ENCODE peak calls at places on chromosomes 6 and 20, in five cellular contexts. Y is epithelial cell of proximal tubule, U is HFFc6, A is body of pancreas, M is endothelial cell. G is an unnamed sample.

GRCh38 chr6:2712102-2712501 is 38.6 kb downstream of the MYLK4 start:
- DNase-seq in Y (no peak), U (no peak), A (no peak), M (no peak), G (no peak)

GRCh38 chr20:41501376-41501775 is 116.8 kb downstream of the CHD6 start:
- DNase-seq in Y (no peak), U (no peak), A (no peak), M (no peak), G (no peak)

GRCh38 chr6:140385686-140386085 is 1011.2 kb upstream of the CITED2 start:
- DNase-seq in Y (no peak), U (no peak), A (no peak), M (no peak), G (no peak)

GRCh38 chr6:32752580-32752979 is 10.8 kb downstream of the HLA-DQB2 start:
- DNase-seq in Y (no peak), U (no peak), A (peak; percentile 16), M (no peak), G (no peak)

GRCh38 chr20:63149531-63150207 is 66.3 kb downstream of the YTHDF1 start:
- DNase-seq in Y (no peak), U (no peak), A (no peak), M (no peak), G (no peak)

GRCh38 chr6:11354019-11354418 is 121.6 kb upstream of the NEDD9 start:
- DNase-seq in Y (no peak), U (no peak), A (peak; percentile 24), M (peak; percentile 11), G (no peak)

GRCh38 chr6:158554611-158555361 is 5.1 kb upstream of the TMEM181 start:
- DNase-seq in Y (no peak), U (no peak), A (no peak), M (no peak), G (no peak)

GRCh38 chr20:64053841-64054661 is 4.6 kb upstream of the SOX18 start:
- DNase-seq in Y (no peak), U (no peak), A (no peak), M (peak; percentile 71), G (no peak)

GRCh38 chr6:136791296-136792065 is 796 bp downstream of the MAP3K5 start:
- DNase-seq in Y (no peak), U (peak; percentile 23), A (peak; percentile 84), M (peak; percentile 18), G (peak; percentile 25)

GRCh38 chr6:106547053-106547414 is 82.3 kb downstream of the RTN4IP1 start:
- DNase-seq in Y (no peak), U (no peak), A (no peak), M (no peak), G (no peak)

GRCh38 chr6:132005177-132005576 is 54.0 kb upstream of the CCN2 start:
- DNase-seq in Y (no peak), U (no peak), A (no peak), M (no peak), G (no peak)

GRCh38 chr6:37077459-37078296 is 72.2 kb downstream of the FGD2 start:
- DNase-seq in Y (no peak), U (peak; percentile 74), A (peak; percentile 46), M (no peak), G (peak; percentile 96)

GRCh38 chr6:138105446-138105845 is 1.8 kb downstream of the PERP start:
- DNase-seq in Y (no peak), U (no peak), A (peak; percentile 28), M (no peak), G (no peak)

GRCh38 chr6:88725111-88725711 is 238.2 kb downstream of the RNGTT start:
- DNase-seq in Y (peak; percentile 35), U (no peak), A (no peak), M (peak; percentile 62), G (no peak)
- TF ChIP-seq CTCF in Y (peak; percentile 40), U (peak; percentile 48), A (no peak), M (peak; percentile 73), G (no peak)

GRCh38 chr6:121677551-121677950 is 242.1 kb downstream of the GJA1 start:
- DNase-seq in Y (no peak), U (no peak), A (no peak), M (no peak), G (no peak)

GRCh38 chr6:121682666-121683065 is 247.2 kb downstream of the GJA1 start:
- DNase-seq in Y (no peak), U (no peak), A (no peak), M (no peak), G (no peak)

GRCh38 chr6:121678245-121678644 is 242.8 kb downstream of the GJA1 start:
- DNase-seq in Y (no peak), U (no peak), A (no peak), M (no peak), G (no peak)

GRCh38 chr6:121680058-121680457 is 244.6 kb downstream of the GJA1 start:
- DNase-seq in Y (no peak), U (no peak), A (no peak), M (no peak), G (no peak)
- TF ChIP-seq CTCF in Y (no peak), U (no peak), A (no peak), M (no peak), G (no peak)

GRCh38 chr6:148269386-148269785 is 73.3 kb upstream of the SASH1 start:
- DNase-seq in Y (no peak), U (no peak), A (no peak), M (no peak), G (no peak)

GRCh38 chr6:148274809-148275208 is 67.8 kb upstream of the SASH1 start:
- DNase-seq in Y (no peak), U (no peak), A (no peak), M (no peak), G (no peak)

GRCh38 chr6:148272597-148272996 is 70.0 kb upstream of the SASH1 start:
- DNase-seq in Y (no peak), U (no peak), A (no peak), M (no peak), G (no peak)

GRCh38 chr6:148272084-148272483 is 70.6 kb upstream of the SASH1 start:
- DNase-seq in Y (no peak), U (peak; percentile 86), A (no peak), M (no peak), G (peak; percentile 89)

DNA sequence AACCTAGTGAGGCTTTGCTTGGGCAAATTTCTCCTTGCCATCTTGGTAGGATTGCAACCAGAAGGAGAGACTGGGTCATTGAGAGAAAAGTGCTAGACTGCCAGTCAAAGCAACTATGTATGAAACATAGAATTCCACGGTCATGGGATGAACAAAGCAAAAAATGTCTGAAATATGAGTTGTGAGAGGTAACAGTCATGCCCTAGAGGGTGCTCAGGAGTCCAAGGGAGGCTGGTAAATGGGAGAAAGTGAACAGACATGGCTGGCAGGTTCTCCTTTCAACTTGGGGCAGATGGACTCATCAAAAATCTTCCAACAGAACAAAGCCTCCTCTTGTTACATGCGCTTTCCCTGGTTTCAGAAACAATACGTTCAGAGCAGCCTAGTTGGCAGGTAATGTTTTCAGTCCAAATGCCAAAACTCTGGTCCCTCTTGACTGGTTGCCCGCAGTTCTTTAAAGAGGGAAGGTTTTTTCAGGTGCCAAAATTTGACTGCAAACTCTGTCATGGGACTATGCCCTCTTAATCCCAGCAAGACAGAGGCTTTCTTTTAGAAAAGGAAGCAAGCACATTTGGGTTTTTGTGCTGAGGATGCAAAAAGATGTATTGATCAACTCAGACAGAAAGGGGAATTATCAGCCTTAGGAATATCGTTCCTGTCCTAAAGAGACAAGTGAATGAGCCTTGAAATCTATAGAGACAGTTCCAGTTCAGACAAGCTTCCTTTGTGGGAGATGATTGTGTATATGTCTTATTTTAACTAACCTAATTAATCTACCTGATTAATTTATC is 68.5 kb upstream of the SASH1 start:
- DNase-seq in Y (no peak), U (no peak), A (no peak), M (no peak), G (no peak)
- TF ChIP-seq CTCF in Y (peak; percentile 15), U (peak; percentile 14), A (no peak), M (no peak), G (peak; percentile 6)

DNA sequence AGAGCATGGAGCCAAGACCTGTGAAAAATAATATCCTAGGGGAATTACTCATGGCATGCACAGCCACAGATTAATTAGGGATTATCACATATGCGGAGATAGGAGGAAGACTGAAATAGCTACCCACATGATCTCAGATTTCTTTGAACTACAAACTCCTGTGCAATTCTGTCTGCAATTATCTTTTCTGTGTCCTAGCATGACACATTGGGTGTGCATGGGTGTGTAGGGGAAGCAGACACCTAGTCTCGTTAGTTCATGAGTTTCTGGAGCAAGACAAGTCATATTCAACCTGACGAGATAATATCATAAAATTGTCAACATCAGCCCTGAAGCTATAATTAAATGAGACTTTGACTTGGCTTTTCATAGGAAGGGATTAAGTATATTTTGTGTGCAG is 3.6 kb upstream of the SLC17A4 start:
- DNase-seq in Y (no peak), U (no peak), A (no peak), M (no peak), G (no peak)
- TF ChIP-seq CTCF in Y (no peak), U (no peak), A (no peak), M (no peak), G (no peak)

DNA sequence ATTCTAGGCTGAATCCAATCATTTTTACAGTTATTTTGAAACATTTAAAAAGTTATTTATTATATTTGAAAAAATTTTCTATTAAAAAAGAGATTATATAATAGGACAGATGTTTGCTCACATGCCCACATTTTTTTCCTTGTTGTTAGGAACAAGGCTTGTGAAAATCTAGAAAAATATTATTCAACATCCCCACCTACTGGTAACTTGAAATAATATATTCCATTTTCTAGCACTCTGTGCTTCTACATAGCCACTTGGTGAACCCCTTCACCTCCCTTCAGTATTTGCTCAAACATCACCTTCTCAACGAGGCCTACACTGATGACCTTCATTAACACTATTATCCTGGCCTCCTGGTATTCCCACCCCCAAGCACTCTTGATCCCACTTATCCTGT is 18.4 kb upstream of the GPRC6A start:
- DNase-seq in Y (no peak), U (peak; percentile 57), A (no peak), M (no peak), G (no peak)
- TF ChIP-seq CTCF in Y (peak; percentile 41), U (peak; percentile 71), A (peak; percentile 26), M (peak; percentile 15), G (no peak)

DNA sequence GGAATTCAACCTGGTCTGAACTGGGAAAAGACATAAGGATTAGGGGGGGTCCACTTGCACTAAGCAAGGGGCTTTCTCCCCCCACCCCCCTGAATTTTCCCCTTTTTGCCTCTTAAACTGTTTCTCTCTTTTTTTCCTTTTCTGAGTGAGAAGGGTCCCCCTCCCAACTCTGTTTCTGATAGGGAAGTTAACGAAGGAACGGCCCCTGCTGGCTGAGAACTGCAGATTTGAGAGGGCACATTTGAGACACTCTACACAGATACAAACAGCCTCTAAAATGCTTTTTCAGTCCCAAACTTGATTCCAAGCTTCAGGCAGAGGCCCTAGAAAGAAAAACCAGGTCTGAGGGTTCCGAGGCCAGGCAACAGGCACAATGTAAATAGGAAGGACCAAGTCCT is 91.7 kb downstream of the JARID2 start:
- DNase-seq in Y (no peak), U (no peak), A (no peak), M (no peak), G (no peak)
- TF ChIP-seq CTCF in Y (no peak), U (no peak), A (no peak), M (no peak), G (no peak)